ENCODE peak calls at places on chromosomes 2 and 18, in seven cellular contexts. J, E, W, Z, V, O and Y are unnamed samples.
A peak's percentile ranks its signal among the peaks of the same experiment; 100 is the strongest.

GRCh38 chr2:129806985-129807384 is 172.5 kb upstream of the RAB6C start:
- DNase-seq in J (no peak), E (no peak), W (no peak), Z (no peak), V (no peak), O (no peak), Y (no peak)

GRCh38 chr2:174328309-174329156 is 6.2 kb upstream of the SP9 start:
- DNase-seq in J (no peak), E (no peak), W (no peak), Z (no peak), V (no peak), O (no peak), Y (no peak)

GRCh38 chr2:221705478-221705877 is 133.4 kb upstream of the EPHA4 start:
- DNase-seq in J (no peak), E (no peak), W (no peak), Z (no peak), V (no peak), O (no peak), Y (no peak)

GRCh38 chr2:21453728-21454127 is 330.0 kb downstream of the TDRD15 start:
- DNase-seq in J (no peak), E (no peak), W (no peak), Z (no peak), V (peak; percentile 61), O (no peak), Y (no peak)

GRCh38 chr18:75638223-75638596 is 210.7 kb upstream of the SMIM21 start:
- DNase-seq in J (no peak), E (no peak), W (no peak), Z (no peak), V (peak; percentile 80), O (no peak), Y (peak; percentile 29)

GRCh38 chr2:148926291-148926961 is 51.4 kb downstream of the KIF5C start:
- DNase-seq in J (peak; percentile 45), E (no peak), W (peak; percentile 73), Z (peak; percentile 17), V (peak; percentile 12), O (no peak), Y (no peak)

GRCh38 chr2:128324008-128324896 is 5.6 kb upstream of the HS6ST1 start:
- DNase-seq in J (peak; percentile 14), E (no peak), W (peak; percentile 56), Z (no peak), V (no peak), O (peak; percentile 8), Y (no peak)

GRCh38 chr2:11980809-11981208 is 234.4 kb downstream of the LPIN1 start:
- DNase-seq in J (no peak), E (no peak), W (no peak), Z (no peak), V (no peak), O (no peak), Y (no peak)

GRCh38 chr2:226378733-226379132 is 420.9 kb downstream of the IRS1 start:
- DNase-seq in J (no peak), E (no peak), W (no peak), Z (no peak), V (peak; percentile 59), O (no peak), Y (peak; percentile 72)

GRCh38 chr2:134782792-134783191 is 55.6 kb upstream of the ACMSD start:
- DNase-seq in J (no peak), E (no peak), W (no peak), Z (no peak), V (peak; percentile 6), O (no peak), Y (peak; percentile 43)

GRCh38 chr2:212723226-212723625 is 184.6 kb upstream of the ERBB4 start:
- DNase-seq in J (no peak), E (no peak), W (no peak), Z (no peak), V (peak; percentile 62), O (no peak), Y (no peak)

GRCh38 chr2:180761224-180761623 is 219.2 kb upstream of the UBE2E3 start:
- DNase-seq in J (no peak), E (no peak), W (no peak), Z (no peak), V (peak; percentile 65), O (no peak), Y (peak; percentile 64)

GRCh38 chr2:172340394-172340793 is 87.0 kb upstream of the ITGA6 start:
- DNase-seq in J (no peak), E (no peak), W (no peak), Z (no peak), V (no peak), O (no peak), Y (no peak)

GRCh38 chr2:204023088-204023487 is 86.5 kb downstream of the ICOS start:
- DNase-seq in J (no peak), E (no peak), W (no peak), Z (no peak), V (no peak), O (no peak), Y (no peak)

GRCh38 chr2:194730266-194730665 is 926.8 kb upstream of the SLC39A10 start:
- DNase-seq in J (no peak), E (no peak), W (no peak), Z (no peak), V (no peak), O (no peak), Y (no peak)

GRCh38 chr2:182242561-182242960 is 184.3 kb downstream of the PDE1A start:
- DNase-seq in J (no peak), E (no peak), W (no peak), Z (peak; percentile 10), V (no peak), O (no peak), Y (no peak)

GRCh38 chr2:182245963-182246362 is 180.9 kb downstream of the PDE1A start:
- DNase-seq in J (no peak), E (no peak), W (no peak), Z (no peak), V (peak; percentile 4), O (no peak), Y (no peak)

GRCh38 chr2:182241936-182242335 is 184.9 kb downstream of the PDE1A start:
- DNase-seq in J (no peak), E (no peak), W (no peak), Z (no peak), V (peak; percentile 4), O (no peak), Y (no peak)

DNA sequence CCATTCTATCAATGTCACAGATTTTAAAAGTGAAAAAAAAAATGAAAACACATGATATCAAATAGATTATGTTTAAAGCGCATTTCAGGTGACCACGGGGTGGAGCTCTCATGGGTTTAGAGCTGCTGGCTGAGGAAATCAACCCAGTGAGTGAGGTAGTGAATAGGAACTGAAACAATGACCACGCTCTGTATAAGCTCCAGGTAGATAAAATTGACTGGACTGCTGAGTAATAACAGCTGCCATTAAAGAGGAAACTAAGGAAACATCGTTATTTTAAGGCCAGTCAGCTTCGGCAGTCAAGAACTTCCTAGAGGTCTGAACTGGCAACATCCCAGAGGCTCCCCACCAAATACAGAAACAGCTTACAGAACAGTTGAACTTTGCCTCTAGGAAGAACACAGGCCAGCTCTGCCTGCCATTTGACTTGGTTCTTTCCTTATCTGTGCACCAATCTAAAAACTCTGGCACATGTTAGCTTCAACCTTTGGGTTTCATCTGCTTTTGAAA is 185.9 kb downstream of the PDE1A start:
- DNase-seq in J (no peak), E (no peak), W (no peak), Z (peak; percentile 10), V (peak; percentile 27), O (no peak), Y (peak; percentile 34)
- H3K27me3 ChIP-seq in J (no peaks in the 10 kb centered on the region), E (no peaks in the 10 kb centered on the region), W (no peaks in the 10 kb centered on the region), Z (no peaks in the 10 kb centered on the region), V (no peaks in the 10 kb centered on the region), O (no peaks in the 10 kb centered on the region), Y (no peaks in the 10 kb centered on the region)

GRCh38 chr2:43216629-43217028 is 9.8 kb downstream of the ZFP36L2 start:
- DNase-seq in J (no peak), E (no peak), W (no peak), Z (no peak), V (no peak), O (no peak), Y (no peak)
- H3K27ac ChIP-seq in J (no peak overlapping the region), E (peak overlapping the region; percentile 65), W (peak overlapping the region; percentile 98), Z (no peak overlapping the region), V (no peak overlapping the region), O (peak overlapping the region; percentile 65), Y (no peak overlapping the region)

DNA sequence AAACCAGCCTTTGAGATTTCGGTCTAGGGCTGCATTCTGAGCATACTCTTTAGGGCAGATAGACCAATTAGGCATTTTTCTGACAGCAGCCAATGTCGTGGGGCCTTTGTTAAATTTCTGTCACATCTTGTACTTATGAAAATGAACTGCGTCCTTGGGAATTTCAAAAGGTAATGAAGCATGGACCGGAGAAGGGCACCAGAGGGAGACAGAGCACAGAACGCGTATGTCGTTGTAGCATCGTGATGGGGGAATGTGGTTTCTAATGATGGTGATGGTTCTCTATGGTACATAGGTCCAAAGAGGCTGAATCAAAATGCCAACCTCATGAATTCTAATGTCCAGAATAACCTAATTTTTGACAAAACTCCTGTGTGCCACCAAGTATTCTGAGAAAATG is 483.9 kb upstream of the CRIM1 start:
- DNase-seq in J (no peak), E (no peak), W (no peak), Z (no peak), V (no peak), O (no peak), Y (no peak)
- TF ChIP-seq CTCF in J (peak; percentile 34), E (no peak), W (no peak), Z (peak; percentile 54), V (no peak), O (no peak), Y (no peak)

GRCh38 chr18:78975282-78975681 is 4.3 kb upstream of the SALL3 start:
- DNase-seq in J (no peak), E (no peak), W (no peak), Z (no peak), V (no peak), O (no peak), Y (no peak)

GRCh38 chr18:78978336-78979057 is 1.1 kb upstream of the SALL3 start:
- DNase-seq in J (no peak), E (no peak), W (no peak), Z (no peak), V (no peak), O (no peak), Y (no peak)

GRCh38 chr18:78975699-78976098 is 3.9 kb upstream of the SALL3 start:
- DNase-seq in J (no peak), E (no peak), W (no peak), Z (no peak), V (no peak), O (no peak), Y (no peak)

GRCh38 chr18:78977627-78978271 is 1.9 kb upstream of the SALL3 start:
- DNase-seq in J (no peak), E (no peak), W (no peak), Z (no peak), V (no peak), O (no peak), Y (no peak)

DNA sequence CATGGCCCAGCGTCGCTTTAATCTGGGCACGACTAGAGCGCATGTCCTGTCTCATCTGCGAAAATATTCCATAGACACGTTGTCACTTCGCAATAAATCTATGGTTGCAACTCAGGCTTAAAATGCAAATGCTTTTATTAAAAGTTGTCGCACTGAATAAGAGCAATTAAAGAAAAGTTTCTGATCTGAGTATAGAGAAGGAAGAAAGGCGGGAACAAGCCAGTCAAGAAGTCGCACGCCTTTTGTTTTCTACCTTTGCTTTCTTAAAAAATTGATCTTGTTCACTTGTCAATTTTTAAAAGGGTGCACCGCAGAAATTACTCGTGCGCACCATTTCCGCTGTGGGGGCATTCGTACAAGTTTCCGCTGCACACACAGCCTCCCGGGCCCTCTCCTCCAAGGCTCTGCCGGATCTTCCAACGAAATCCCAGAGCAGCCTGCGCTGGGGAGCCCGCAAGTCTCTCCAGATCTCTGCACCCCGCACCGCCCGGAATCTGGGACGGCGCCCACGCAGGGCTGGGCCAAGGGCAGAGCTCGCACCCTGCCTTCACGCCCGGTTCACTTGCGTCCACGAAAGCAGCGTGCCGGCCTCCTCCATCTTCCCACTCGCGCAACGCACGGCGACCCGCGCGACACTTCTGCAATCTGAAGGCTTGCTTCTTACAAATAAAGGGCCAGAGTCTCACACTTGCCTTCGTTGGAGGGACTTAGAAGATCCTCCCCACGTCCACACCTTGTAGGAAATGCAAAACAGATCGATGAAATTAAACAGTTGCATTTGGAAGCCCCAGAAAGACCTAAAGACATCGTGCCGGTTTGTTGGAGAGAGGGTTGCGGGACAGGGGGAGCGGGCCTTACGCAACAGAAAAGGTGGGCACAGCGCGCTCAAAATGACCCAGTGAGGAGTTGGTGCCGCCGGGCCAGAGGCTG is 2.7 kb upstream of the SALL3 start:
- DNase-seq in J (no peak), E (no peak), W (no peak), Z (no peak), V (no peak), O (no peak), Y (no peak)
- H3K27me3 ChIP-seq in J (peaks cover 46% of the 10 kb centered on the region), E (peaks cover 90% of the 10 kb centered on the region), W (peaks cover 91% of the 10 kb centered on the region), Z (peaks cover 71% of the 10 kb centered on the region), V (peaks cover 64% of the 10 kb centered on the region), O (peaks cover 17% of the 10 kb centered on the region), Y (peaks cover 82% of the 10 kb centered on the region)